ENCODE peak calls at places on chromosome 6, in five cellular contexts. O is AG04450; C is T47D; T is CD8-positive, alpha-beta T cell; X is iris pigment epithelial cell. Y is an unnamed sample.

GRCh38 chr6:2351090-2351489 is 105.7 kb upstream of the GMDS start:
- DNase-seq in T (no peak), C (no peak), X (no peak), O (no peak), Y (no peak)

GRCh38 chr6:56484669-56485068 is 158.0 kb downstream of the DST start:
- DNase-seq in X (peak), C (no peak), T (no peak), O (no peak), Y (no peak)

GRCh38 chr6:15089569-15090144 is 156.2 kb upstream of the JARID2 start:
- DNase-seq in O (no peak), C (peak), X (no peak), T (no peak), Y (no peak)

GRCh38 chr6:45657243-45657642 is 279.5 kb upstream of the SUPT3H start:
- DNase-seq in X (peak), O (no peak), C (no peak), T (no peak), Y (no peak)

GRCh38 chr6:160973311-160973710 is 18.3 kb upstream of the MAP3K4 start:
- DNase-seq in C (no peak), O (no peak), X (no peak), T (no peak), Y (no peak)

GRCh38 chr6:152313542-152314482 is 323.4 kb downstream of the SYNE1 start:
- DNase-seq in T (no peak), C (no peak), X (peak), O (peak), Y (no peak)

GRCh38 chr6:169852504-169853195 is 101.2 kb downstream of the ERMARD start:
- DNase-seq in T (peak), C (no peak), X (no peak), O (no peak), Y (no peak)

GRCh38 chr6:107121266-107121665 is 6.0 kb upstream of the BEND3 start:
- DNase-seq in X (no peak), T (no peak), C (no peak), O (no peak), Y (no peak)

GRCh38 chr6:63804381-63804956 is 168.9 kb downstream of the PHF3 start:
- DNase-seq in C (no peak), O (peak), T (no peak), X (peak), Y (peak)

GRCh38 chr6:29722773-29723665 is at the start of gene HLA-F:
- DNase-seq in T (peak), O (no peak), X (peak), C (peak), Y (peak)

GRCh38 chr6:108260126-108260808 is 573 bp downstream of the SNX3 start:
- DNase-seq in T (peak), X (peak), C (peak), O (peak), Y (peak)

GRCh38 chr6:14450133-14451040 is 332.8 kb downstream of the CD83 start:
- DNase-seq in X (no peak), C (no peak), O (no peak), T (no peak), Y (no peak)

GRCh38 chr6:167580512-167580911 is 246.2 kb upstream of the AFDN start:
- DNase-seq in T (no peak), O (no peak), C (no peak), X (no peak), Y (no peak)

GRCh38 chr6:37324131-37325033 is 29.4 kb upstream of the RNF8 start:
- DNase-seq in T (no peak), O (no peak), C (no peak), X (peak), Y (no peak)

GRCh38 chr6:37788259-37788658 is 31.3 kb upstream of the ZFAND3 start:
- DNase-seq in O (no peak), C (peak), X (no peak), T (no peak), Y (no peak)

GRCh38 chr6:89140347-89141159 is 5.3 kb upstream of the PM20D2 start:
- DNase-seq in O (no peak), X (no peak), C (no peak), T (no peak), Y (no peak)

GRCh38 chr6:158008894-158009891 is 27.5 kb downstream of the SYNJ2 start:
- DNase-seq in O (no peak), X (peak), T (peak), C (no peak), Y (no peak)

GRCh38 chr6:24761851-24762250 is 12.9 kb upstream of the GMNN start:
- DNase-seq in T (no peak), C (no peak), X (no peak), O (no peak), Y (no peak)

GRCh38 chr6:30325150-30325872 is 1.4 kb upstream of the TRIM39 start:
- DNase-seq in C (peak), T (peak), X (peak), O (no peak), Y (no peak)

GRCh38 chr6:47135772-47136171 is 93.6 kb upstream of the ADGRF1 start:
- DNase-seq in T (no peak), C (peak), O (peak), X (peak), Y (peak)

GRCh38 chr6:151675746-151676459 is 131.6 kb upstream of the ESR1 start:
- DNase-seq in X (peak), C (peak), T (peak), O (no peak), Y (no peak)

GRCh38 chr6:44542401-44543116 is 155.1 kb downstream of the CDC5L start:
- DNase-seq in X (peak), T (no peak), O (no peak), C (no peak), Y (no peak)

GRCh38 chr6:29815118-29815750 is 12.4 kb upstream of the HLA-G start:
- DNase-seq in C (no peak), X (no peak), T (no peak), O (no peak), Y (no peak)

GRCh38 chr6:123519191-123519510 is 117.6 kb downstream of the TRDN start:
- DNase-seq in O (no peak), C (no peak), T (no peak), X (no peak), Y (no peak)

GRCh38 chr6:138517635-138518034 is 18.3 kb upstream of the NHSL1 start:
- DNase-seq in X (peak), O (no peak), C (peak), T (peak), Y (no peak)

GRCh38 chr6:53112404-53112803 is 36.2 kb downstream of the GCM1 start:
- DNase-seq in X (no peak), C (peak), T (no peak), O (no peak), Y (no peak)

GRCh38 chr6:37650071-37650481 is 47.6 kb downstream of the MDGA1 start:
- DNase-seq in C (no peak), X (no peak), O (no peak), T (no peak), Y (no peak)

GRCh38 chr6:36335465-36336209 is 1.1 kb downstream of the BNIP5 start:
- DNase-seq in T (no peak), O (no peak), X (no peak), C (peak), Y (no peak)

GRCh38 chr6:129852257-129852858 is 8.8 kb downstream of the TMEM244 start:
- DNase-seq in C (no peak), T (no peak), X (peak), O (no peak), Y (no peak)

GRCh38 chr6:28947831-28948270 is 24.1 kb upstream of the TRIM27 start:
- DNase-seq in T (no peak), X (peak), O (no peak), C (no peak), Y (no peak)

GRCh38 chr6:47651505-47651944 is 46.9 kb upstream of the ADGRF4 start:
- DNase-seq in T (no peak), C (no peak), X (peak), O (peak), Y (no peak)

GRCh38 chr6:100574836-100575235 is 110.1 kb upstream of the SIM1 start:
- DNase-seq in C (no peak), X (no peak), T (no peak), O (no peak), Y (no peak)

GRCh38 chr6:157304840-157305675 is 18.3 kb downstream of the TMEM242 start:
- DNase-seq in T (no peak), O (no peak), C (no peak), X (peak), Y (no peak)

GRCh38 chr6:4388675-4389074 is 253.3 kb upstream of the ECI2 start:
- DNase-seq in X (no peak), T (no peak), C (no peak), O (no peak), Y (no peak)

GRCh38 chr6:41442800-41443501 is 103.2 kb upstream of the FOXP4 start:
- DNase-seq in O (no peak), C (peak), T (no peak), X (peak), Y (no peak)